ENCODE peak calls at places on chromosomes 16 and 17, in seven cellular contexts. F is activated T-cell treated with anti-CD3 and anti-CD28 coated beads for 1 hour, N is fibroblast of the aortic adventitia, K is T-helper 17 cell, R is GM03348, D is Karpas-422, O is NCI-H1092. Q is an unnamed sample.

GRCh38 chr16:59342669-59343068 is 608.6 kb upstream of the GOT2 start:
- DNase-seq in F (no peak), N (no peak), K (no peak), R (no peak), D (no peak), O (no peak), Q (no peak)

GRCh38 chr16:57610611-57611010 is 17.8 kb upstream of the ADGRG1 start:
- DNase-seq in F (no peak), N (no peak), K (no peak), R (no peak), D (no peak), O (no peak), Q (no peak)

GRCh38 chr16:87012954-87013938 is 303.9 kb downstream of the C16orf95 start:
- DNase-seq in F (no peak), N (no peak), K (no peak), R (no peak), D (no peak), O (no peak), Q (no peak)

GRCh38 chr17:66985838-66986237 is 21.3 kb downstream of the CACNG4 start:
- DNase-seq in F (no peak), N (no peak), K (no peak), R (no peak), D (no peak), O (no peak), Q (no peak)

GRCh38 chr16:84033251-84034195 is 9.1 kb downstream of the SLC38A8 start:
- DNase-seq in F (no peak), N (no peak), K (no peak), R (no peak), D (no peak), O (no peak), Q (no peak)

GRCh38 chr16:65106792-65107191 is 15.1 kb downstream of the CDH11 start:
- DNase-seq in F (no peak), N (peak), K (no peak), R (no peak), D (no peak), O (no peak), Q (no peak)

GRCh38 chr16:51427081-51427480 is 276.0 kb upstream of the SALL1 start:
- DNase-seq in F (no peak), N (no peak), K (no peak), R (no peak), D (no peak), O (no peak), Q (no peak)

GRCh38 chr16:17729820-17730219 is 259.1 kb upstream of the XYLT1 start:
- DNase-seq in F (no peak), N (no peak), K (no peak), R (no peak), D (no peak), O (no peak), Q (no peak)

GRCh38 chr17:39051001-39051605 is 83.9 kb upstream of the FBXO47 start:
- DNase-seq in F (no peak), N (no peak), K (no peak), R (no peak), D (peak), O (no peak), Q (no peak)

GRCh38 chr17:28280826-28281225 is 38.2 kb upstream of the TMEM97 start:
- DNase-seq in F (no peak), N (no peak), K (no peak), R (no peak), D (no peak), O (no peak), Q (no peak)

GRCh38 chr17:64155751-64156544 is 26.0 kb upstream of the ERN1 start:
- DNase-seq in F (no peak), N (peak), K (no peak), R (no peak), D (no peak), O (no peak), Q (no peak)

GRCh38 chr17:40810505-40810904 is 10.7 kb upstream of the KRT28 start:
- DNase-seq in F (no peak), N (peak), K (no peak), R (no peak), D (no peak), O (no peak), Q (no peak)

GRCh38 chr17:80260791-80261158 is at the start of gene RNF213:
- DNase-seq in F (peak), N (no peak), K (peak), R (peak), D (peak), O (peak), Q (peak)

GRCh38 chr17:6163632-6164319 is 93.6 kb downstream of the WSCD1 start:
- DNase-seq in F (no peak), N (peak), K (no peak), R (no peak), D (no peak), O (peak), Q (no peak)

GRCh38 chr17:74840989-74841666 is 18.6 kb downstream of the GRIN2C start:
- DNase-seq in F (no peak), N (peak), K (no peak), R (peak), D (no peak), O (no peak), Q (no peak)

GRCh38 chr16:74641969-74642368 is 24.7 kb downstream of the RFWD3 start:
- DNase-seq in F (no peak), N (no peak), K (no peak), R (no peak), D (no peak), O (no peak), Q (no peak)

GRCh38 chr16:53821957-53822625 is 118.1 kb downstream of the FTO start:
- DNase-seq in F (no peak), N (peak), K (no peak), R (peak), D (no peak), O (no peak), Q (no peak)

GRCh38 chr17:17814162-17815061 is 22.4 kb downstream of the SREBF1 start:
- DNase-seq in F (no peak), N (no peak), K (no peak), R (no peak), D (no peak), O (no peak), Q (no peak)

GRCh38 chr16:17459903-17460521 is 10.7 kb downstream of the XYLT1 start:
- DNase-seq in F (no peak), N (no peak), K (no peak), R (no peak), D (peak), O (no peak), Q (no peak)

GRCh38 chr17:7351665-7352558 is at the start of gene KCTD11:
- DNase-seq in F (peak), N (peak), K (peak), R (peak), D (peak), O (no peak), Q (peak)

GRCh38 chr16:11334831-11335404 is 10.3 kb upstream of the RMI2 start:
- DNase-seq in F (no peak), N (no peak), K (no peak), R (no peak), D (peak), O (no peak), Q (no peak)

GRCh38 chr16:28212532-28212873 is 738 bp upstream of the XPO6 start:
- DNase-seq in F (no peak), N (peak), K (no peak), R (no peak), D (no peak), O (no peak), Q (no peak)

GRCh38 chr17:50953831-50954601 is 87.9 kb upstream of the TOB1 start:
- DNase-seq in F (no peak), N (peak), K (no peak), R (peak), D (no peak), O (no peak), Q (peak)

GRCh38 chr16:4351880-4352279 is 759 bp upstream of the PAM16 start:
- DNase-seq in F (no peak), N (no peak), K (no peak), R (no peak), D (no peak), O (no peak), Q (no peak)

GRCh38 chr17:61307905-61308886 is 91.4 kb upstream of the TBX2 start:
- DNase-seq in F (no peak), N (peak), K (no peak), R (peak), D (no peak), O (no peak), Q (no peak)

GRCh38 chr17:17089206-17089550 is 46.9 kb downstream of the MPRIP start:
- DNase-seq in F (no peak), N (no peak), K (no peak), R (no peak), D (no peak), O (no peak), Q (no peak)

GRCh38 chr17:31373150-31374082 is 18.1 kb upstream of the RAB11FIP4 start:
- DNase-seq in F (no peak), N (peak), K (no peak), R (peak), D (peak), O (no peak), Q (no peak)

GRCh38 chr17:56761387-56761786 is 72.3 kb downstream of the C17orf67 start:
- DNase-seq in F (no peak), N (no peak), K (no peak), R (no peak), D (no peak), O (no peak), Q (no peak)

GRCh38 chr17:29838961-29839360 is 91.1 kb downstream of the SSH2 start:
- DNase-seq in F (no peak), N (no peak), K (no peak), R (peak), D (no peak), O (no peak), Q (no peak)

GRCh38 chr16:4580245-4580644 is 24.1 kb downstream of the C16orf96 start:
- DNase-seq in F (no peak), N (peak), K (no peak), R (peak), D (no peak), O (no peak), Q (no peak)

Q was measured in NCI-H774.